ENCODE peak calls at places on chromosomes 13 and 19, in seven cellular contexts. S is WTC11, A is GM12878, Y is A549, O is HCT116, Z is SK-N-SH, E is H1. I is an unnamed sample.

GRCh38 chr19:33298146-33298911 is 4.0 kb downstream of the CEBPA start:
- DNase-seq in O (no peak), Y (no peak), E (peak; percentile 50), A (no peak), S (no peak), Z (peak; percentile 41), I (no peak)

GRCh38 chr13:36370108-36370429 is 23.9 kb upstream of the SPART start:
- DNase-seq in O (no peak), S (no peak), Y (no peak), Z (no peak), E (no peak), A (no peak), I (no peak)

GRCh38 chr19:12166596-12166995 is 3.7 kb downstream of the ZNF136 start:
- DNase-seq in O (no peak), E (no peak), A (no peak), Z (no peak), S (no peak), Y (no peak), I (no peak)

GRCh38 chr19:40724848-40725247 is 7.9 kb downstream of the ITPKC start:
- DNase-seq in O (no peak), A (no peak), E (no peak), Z (no peak), S (no peak), Y (no peak), I (no peak)

GRCh38 chr19:20165971-20166592 is 932 bp upstream of the ZNF486 start:
- DNase-seq in Z (no peak), E (no peak), S (no peak), A (no peak), O (no peak), Y (no peak), I (no peak)

GRCh38 chr19:11949201-11949600 is 15.6 kb upstream of the ZNF763 start:
- DNase-seq in A (no peak), Z (no peak), E (no peak), Y (no peak), S (no peak), O (no peak), I (no peak)

GRCh38 chr19:18029617-18030338 is 21.8 kb downstream of the ARRDC2 start:
- DNase-seq in Y (no peak), S (no peak), A (no peak), O (peak; percentile 59), E (no peak), Z (peak; percentile 66), I (peak; percentile 81)

GRCh38 chr19:13212759-13213330 is 62.6 kb downstream of the IER2 start:
- DNase-seq in Y (peak; percentile 76), S (peak; percentile 84), A (peak; percentile 20), Z (peak; percentile 72), E (peak; percentile 86), O (peak; percentile 56), I (peak; percentile 39)

GRCh38 chr19:55580628-55581144 is at the start of gene ZNF579:
- DNase-seq in Y (peak; percentile 96), S (peak; percentile 89), A (peak; percentile 52), O (peak; percentile 84), E (peak; percentile 90), Z (peak; percentile 95), I (peak; percentile 81)

GRCh38 chr19:55578761-55579747 is 1.6 kb downstream of the ZNF579 start:
- DNase-seq in Z (no peak), E (no peak), S (no peak), O (no peak), Y (no peak), A (no peak), I (no peak)

GRCh38 chr19:55581145-55581827 is 638 bp upstream of the ZNF579 start:
- DNase-seq in E (peak; percentile 75), S (peak; percentile 66), Y (peak; percentile 60), O (no peak), A (no peak), Z (no peak), I (no peak)

GRCh38 chr19:55578031-55578760 is 2.5 kb downstream of the ZNF579 start:
- DNase-seq in S (no peak), E (no peak), Y (no peak), O (no peak), Z (no peak), A (no peak), I (no peak)

DNA sequence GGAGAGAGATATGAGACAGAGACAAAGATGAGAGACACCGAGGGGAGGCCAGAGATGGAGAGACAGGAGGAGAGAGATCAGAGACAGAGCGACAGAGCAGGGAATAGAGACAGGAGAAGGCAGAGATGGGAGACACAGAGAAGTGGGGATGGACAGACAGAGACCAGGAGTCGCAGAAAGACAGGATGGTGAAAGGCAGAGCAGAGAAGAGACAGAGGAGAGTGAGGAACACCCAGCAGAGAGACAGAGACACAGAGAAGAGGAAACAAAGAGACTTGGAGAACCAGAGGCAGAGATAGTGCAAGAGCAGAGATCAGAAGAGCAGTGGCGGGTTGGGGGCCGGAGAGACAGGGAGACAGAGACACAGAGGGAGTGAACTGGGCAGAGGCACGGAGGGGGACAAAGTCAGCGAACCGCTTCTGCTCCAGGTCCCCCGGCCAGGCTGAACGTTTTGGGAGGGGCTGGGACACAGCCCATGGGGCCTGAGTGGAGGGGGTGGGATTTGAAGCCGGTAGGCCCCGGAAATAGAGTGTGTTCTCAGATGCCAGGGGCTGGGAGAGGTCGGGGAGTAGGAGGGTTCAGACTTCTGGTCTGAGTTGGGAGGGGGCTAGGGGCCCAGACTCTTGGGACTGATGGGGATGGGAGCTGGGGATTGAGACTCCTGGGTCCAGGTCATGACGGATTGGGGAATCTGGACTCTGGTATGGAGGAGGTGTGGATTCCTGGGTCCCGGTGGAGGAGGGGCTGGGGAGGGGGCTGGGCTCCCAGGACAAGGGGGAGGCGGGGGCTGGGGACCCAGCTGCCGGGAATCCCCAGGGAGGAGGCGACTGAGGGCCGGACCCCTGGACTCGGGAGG is 654 bp downstream of the ZNF579 start:
- DNase-seq in S (peak; percentile 33), E (peak; percentile 60), O (no peak), Z (peak; percentile 77), Y (peak; percentile 44), A (no peak), I (peak; percentile 5)
- TF ChIP-seq MAX in S (no peak), E (no peak), O (no peak), Z (no peak), Y (no peak), A (no peak), I (no peak)

DNA sequence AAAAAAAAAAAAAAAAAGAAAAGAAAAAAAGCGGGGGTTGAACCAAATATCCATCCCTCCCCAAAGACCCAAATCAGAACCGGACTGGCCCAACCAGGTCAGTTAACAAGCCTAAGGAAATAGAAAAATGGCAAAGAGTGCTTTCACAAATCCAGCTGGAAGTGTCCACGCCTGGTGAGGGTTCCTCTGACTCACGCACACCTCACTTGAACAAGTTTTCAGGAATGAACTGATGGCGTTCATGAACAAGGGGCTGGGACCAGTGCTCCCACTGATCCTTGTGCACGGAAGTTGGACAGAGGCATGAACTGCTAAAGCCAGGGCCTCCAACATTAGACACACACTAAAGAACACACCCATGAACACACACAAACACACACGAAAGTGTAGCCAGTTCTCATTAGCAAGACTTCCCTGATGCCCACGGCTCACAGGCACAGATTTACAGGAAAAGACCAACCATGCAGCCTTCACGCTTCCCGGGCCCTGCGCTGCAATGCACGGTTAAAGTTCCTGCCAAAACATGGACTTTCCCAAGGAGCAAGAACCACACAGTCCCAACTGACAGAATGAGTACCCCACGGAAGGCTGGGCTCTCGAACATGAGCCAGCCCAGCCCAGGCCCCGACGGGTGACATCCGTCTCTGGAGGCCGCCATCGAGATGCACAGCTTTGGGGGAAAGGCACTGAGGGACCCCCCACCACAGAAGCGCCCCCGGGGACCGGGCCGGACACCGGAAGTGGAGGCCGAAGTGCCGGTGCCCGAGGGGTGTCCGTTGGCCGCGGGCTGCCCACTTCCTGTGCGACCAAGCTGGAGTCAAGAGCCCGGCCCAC is 870 bp downstream of the DNMT1 start:
- DNase-seq in S (peak; percentile 47), Y (peak; percentile 6), A (no peak), O (no peak), Z (no peak), E (peak; percentile 80), I (peak; percentile 40)
- TF ChIP-seq MAX in S (no peak), Y (no peak), A (no peak), O (no peak), Z (peak; percentile 5), E (no peak), I (no peak)

GRCh38 chr13:48295271-48295670 is 8.3 kb upstream of the RB1 start:
- DNase-seq in E (no peak), S (no peak), A (no peak), Z (no peak), O (no peak), Y (no peak), I (no peak)

GRCh38 chr13:48294670-48295069 is 8.9 kb upstream of the RB1 start:
- DNase-seq in A (no peak), E (no peak), Y (no peak), O (no peak), S (no peak), Z (no peak), I (no peak)

GRCh38 chr13:48292650-48293049 is 10.9 kb upstream of the RB1 start:
- DNase-seq in Y (no peak), O (no peak), E (no peak), Z (no peak), S (no peak), A (no peak), I (no peak)

GRCh38 chr13:48296528-48296927 is 7.0 kb upstream of the RB1 start:
- DNase-seq in E (no peak), S (no peak), A (no peak), Y (no peak), O (no peak), Z (no peak), I (no peak)

DNA sequence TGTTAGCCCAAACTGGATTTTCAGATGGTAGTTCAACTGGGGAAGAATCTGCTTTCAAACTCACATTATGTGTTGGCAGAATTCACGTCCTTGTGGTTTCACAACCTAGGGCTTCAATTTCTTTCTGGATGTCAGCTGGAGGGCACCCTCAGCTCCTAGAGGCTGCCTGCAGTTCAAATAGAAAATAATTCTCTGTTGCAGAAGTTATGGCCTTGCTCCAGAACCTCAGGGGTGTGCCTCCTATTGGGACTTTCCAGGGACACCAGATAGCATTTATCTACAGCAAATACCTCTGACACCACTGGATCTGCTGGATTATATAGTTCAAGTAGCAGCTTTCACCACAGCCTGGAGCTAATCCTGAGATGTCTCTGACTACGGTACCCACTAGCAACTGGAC is 11.8 kb upstream of the RB1 start:
- DNase-seq in Z (no peak), S (no peak), Y (no peak), E (no peak), O (no peak), A (no peak), I (no peak)
- TF ChIP-seq MAX in Z (no peak), S (no peak), Y (no peak), E (no peak), O (no peak), A (no peak), I (no peak)

GRCh38 chr13:50617134-50617721 is 226.3 kb downstream of the DLEU7 start:
- DNase-seq in Z (no peak), O (peak; percentile 29), Y (peak; percentile 21), A (no peak), E (no peak), S (no peak), I (peak; percentile 92)

GRCh38 chr13:50613356-50613831 is 230.1 kb downstream of the DLEU7 start:
- DNase-seq in Z (no peak), Y (no peak), S (no peak), A (no peak), E (no peak), O (no peak), I (no peak)

GRCh38 chr13:50615234-50615633 is 228.3 kb downstream of the DLEU7 start:
- DNase-seq in Z (no peak), O (no peak), E (no peak), S (no peak), A (no peak), Y (no peak), I (no peak)

GRCh38 chr13:50618206-50618605 is 225.3 kb downstream of the DLEU7 start:
- DNase-seq in Z (no peak), A (no peak), O (no peak), E (no peak), S (no peak), Y (no peak), I (no peak)

GRCh38 chr13:50616101-50616500 is 227.4 kb downstream of the DLEU7 start:
- DNase-seq in Y (no peak), A (no peak), O (no peak), S (no peak), Z (no peak), E (no peak), I (peak; percentile 21)
- TF ChIP-seq MAX in Y (no peak), A (no peak), O (no peak), S (no peak), Z (no peak), E (no peak), I (no peak)